ENCODE peak calls at places on chromosomes 1 and 21, in ten cellular contexts. R is left ventricle myocardium inferior, W is cardiac fibroblast, J is fibroblast of mammary gland, K is tibial nerve, Z is bronchial epithelial cell, G is fibroblast of lung, B is PC-3, V is WERI-Rb-1, S is GM23338. E is an unnamed sample.

GRCh38 chr1:222031286-222031685 is 289.4 kb upstream of the DUSP10 start:
- DNase-seq in R (no peak), W (no peak), J (no peak), K (no peak), Z (no peak), G (no peak), B (no peak), V (no peak), S (no peak), E (peak; percentile 39)

GRCh38 chr1:106536741-106537140 is 519.7 kb upstream of the PRMT6 start:
- DNase-seq in R (no peak), W (no peak), J (peak; percentile 29), K (no peak), Z (peak; percentile 4), G (peak; percentile 85), B (no peak), V (no peak), S (no peak), E (no peak)

GRCh38 chr1:31811605-31812004 is 4.2 kb downstream of the SPOCD1 start:
- DNase-seq in R (no peak), W (peak; percentile 43), J (peak; percentile 40), K (no peak), Z (no peak), G (peak; percentile 62), B (no peak), V (no peak), S (peak; percentile 91), E (peak; percentile 44)

GRCh38 chr1:182249201-182249676 is 142.4 kb downstream of the GLUL start:
- DNase-seq in R (no peak), W (no peak), J (no peak), K (no peak), Z (peak; percentile 44), G (no peak), B (peak; percentile 38), V (no peak), S (no peak), E (no peak)

GRCh38 chr21:45013271-45013841 is 61.0 kb upstream of the ADARB1 start:
- DNase-seq in R (peak; percentile 10), W (no peak), J (no peak), K (no peak), Z (no peak), G (no peak), B (no peak), V (peak; percentile 80), S (no peak), E (no peak)

GRCh38 chr1:161408404-161409085 is 40.9 kb upstream of the CFAP126 start:
- DNase-seq in R (no peak), W (no peak), J (no peak), K (no peak), Z (no peak), G (no peak), B (no peak), V (no peak), S (no peak), E (no peak)

GRCh38 chr21:29240136-29240535 is 58.6 kb upstream of the BACH1 start:
- DNase-seq in R (no peak), W (no peak), J (no peak), K (no peak), Z (no peak), G (no peak), B (no peak), V (no peak), S (no peak), E (no peak)

GRCh38 chr1:6635161-6635909 is 10.7 kb downstream of the THAP3 start:
- DNase-seq in R (no peak), W (no peak), J (no peak), K (no peak), Z (no peak), G (no peak), B (no peak), V (no peak), S (no peak), E (no peak)

GRCh38 chr1:12175456-12175797 is 8.6 kb downstream of the TNFRSF1B start:
- DNase-seq in R (no peak), W (no peak), J (no peak), K (no peak), Z (no peak), G (no peak), B (no peak), V (no peak), S (no peak), E (no peak)

GRCh38 chr1:171666114-171666769 is 13.8 kb upstream of the MYOC start:
- DNase-seq in R (no peak), W (no peak), J (no peak), K (no peak), Z (no peak), G (no peak), B (no peak), V (no peak), S (no peak), E (no peak)

GRCh38 chr21:46286668-46286982 is 483 bp downstream of the YBEY start:
- DNase-seq in R (no peak), W (no peak), J (peak; percentile 75), K (no peak), Z (no peak), G (no peak), B (no peak), V (no peak), S (no peak), E (no peak)

GRCh38 chr1:1553821-1554494 is 13.5 kb upstream of the TMEM240 start:
- DNase-seq in R (no peak), W (no peak), J (no peak), K (no peak), Z (no peak), G (no peak), B (no peak), V (no peak), S (no peak), E (no peak)

GRCh38 chr1:4118746-4119515 is 218.9 kb upstream of the C1orf174 start:
- DNase-seq in R (no peak), W (no peak), J (no peak), K (no peak), Z (no peak), G (no peak), B (no peak), V (no peak), S (no peak), E (no peak)

GRCh38 chr21:46648539-46648938 is 13.1 kb downstream of the PRMT2 start:
- DNase-seq in R (no peak), W (no peak), J (no peak), K (no peak), Z (no peak), G (no peak), B (no peak), V (no peak), S (no peak), E (no peak)

GRCh38 chr1:30690115-30690645 is 33.2 kb downstream of the MATN1 start:
- DNase-seq in R (no peak), W (no peak), J (no peak), K (no peak), Z (peak; percentile 39), G (peak; percentile 15), B (no peak), V (peak; percentile 3), S (no peak), E (no peak)

GRCh38 chr1:53545663-53546408 is 86.6 kb downstream of the DMRTB1 start:
- DNase-seq in R (peak; percentile 13), W (no peak), J (peak; percentile 24), K (no peak), Z (no peak), G (no peak), B (no peak), V (peak; percentile 4), S (no peak), E (no peak)

GRCh38 chr1:60746278-60746761 is 336.0 kb upstream of the NFIA start:
- DNase-seq in R (peak; percentile 22), W (no peak), J (no peak), K (no peak), Z (no peak), G (no peak), B (no peak), V (no peak), S (no peak), E (no peak)

GRCh38 chr1:68653882-68654281 is 157.0 kb upstream of the DEPDC1 start:
- DNase-seq in R (no peak), W (no peak), J (no peak), K (no peak), Z (no peak), G (no peak), B (no peak), V (no peak), S (no peak), E (no peak)

DNA sequence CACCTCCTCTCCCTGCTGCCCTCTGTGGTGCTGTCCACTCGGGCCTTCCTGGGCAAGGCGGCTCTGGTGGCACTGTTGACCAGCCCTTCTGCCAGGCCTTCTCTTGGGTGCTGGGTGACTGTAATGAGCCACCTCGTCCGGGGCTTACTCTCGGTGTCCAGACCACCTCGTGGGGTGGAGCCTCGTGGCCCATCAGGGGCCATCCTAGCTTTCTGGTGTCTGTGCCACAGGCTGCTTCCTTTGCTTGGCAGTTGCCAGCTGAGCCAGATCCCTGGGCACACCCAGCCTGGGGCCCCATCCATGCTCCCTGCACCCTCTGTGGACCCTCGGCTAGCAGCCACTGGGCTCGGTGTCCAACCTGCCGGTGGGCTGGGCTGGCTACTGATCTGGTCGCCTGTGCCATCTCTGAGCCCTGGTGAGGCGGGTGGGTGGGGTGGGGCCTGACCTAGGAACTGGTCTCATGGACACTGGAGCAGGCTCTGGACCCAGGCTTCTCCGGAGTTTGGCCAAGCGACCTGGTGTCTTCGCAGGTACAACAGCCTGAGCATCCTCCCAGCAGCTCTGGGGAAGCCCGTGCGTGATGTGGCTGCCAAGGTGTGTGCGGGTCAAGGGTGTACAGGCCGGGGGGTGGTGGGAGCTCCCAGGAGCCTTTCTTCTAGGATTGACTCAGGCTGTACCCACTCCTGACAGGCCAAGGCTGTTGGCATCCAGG is 1.4 kb downstream of the PRXL2B start:
- DNase-seq in R (no peak), W (no peak), J (no peak), K (no peak), Z (no peak), G (no peak), B (no peak), V (no peak), S (no peak), E (no peak)
- H3K4me3 ChIP-seq in R (peak overlapping the region; percentile 86), W (no peak overlapping the region), J (peak overlapping the region; percentile 57), K (peak overlapping the region; percentile 56), Z (no peak overlapping the region), G (no peak overlapping the region), B (peak overlapping the region; percentile 96), V (no peak overlapping the region), S (peak overlapping the region; percentile 88), E (no peak overlapping the region)

GRCh38 chr1:118907466-118907865 is 80.7 kb downstream of the TBX15 start:
- DNase-seq in R (no peak), W (no peak), J (no peak), K (no peak), Z (no peak), G (no peak), B (no peak), V (no peak), S (no peak), E (no peak)
- TF ChIP-seq CTCF in R (no peak), W (no peak), J (no peak), K (no peak), Z (no peak), G (no peak), B (no peak), V (peak; percentile 27), S (no peak), E (peak; percentile 3)

GRCh38 chr1:229344139-229344538 is 1.3 kb upstream of the CCSAP start:
- DNase-seq in R (no peak), W (no peak), J (peak; percentile 55), K (no peak), Z (no peak), G (peak; percentile 20), B (no peak), V (no peak), S (no peak), E (no peak)
- H3K4me3 ChIP-seq in R (peak overlapping the region; percentile 80), W (no peak overlapping the region), J (peak overlapping the region; percentile 67), K (no peak overlapping the region), Z (no peak overlapping the region), G (no peak overlapping the region), B (no peak overlapping the region), V (no peak overlapping the region), S (no peak overlapping the region), E (no peak overlapping the region)

GRCh38 chr1:225882008-225882698 is at the start of gene TMEM63A:
- DNase-seq in R (peak; percentile 96), W (peak; percentile 85), J (peak; percentile 76), K (peak; percentile 86), Z (peak; percentile 50), G (peak; percentile 78), B (peak; percentile 95), V (no peak), S (peak; percentile 92), E (peak; percentile 79)
- TF ChIP-seq CTCF in R (peak; percentile 66), W (peak; percentile 28), J (no peak), K (peak; percentile 53), Z (peak; percentile 42), G (peak; percentile 7), B (peak; percentile 46), V (no peak), S (no peak), E (no peak)